ENCODE peak calls at places on chromosomes 11 and 22, in eight cellular contexts. One of them, this sample, is unnamed.

GRCh38 chr11:655036-655726 is 18.1 kb downstream of the DRD4 start:
- DNase-seq in A549: peak
- DNase-seq in prostate gland: no peak
- DNase-seq in GM12878: no peak
- DNase-seq in NB4: no peak
- DNase-seq in ovary: no peak
- DNase-seq in testis: no peak
- DNase-seq in IMR-90: no peak
- DNase-seq in this sample: no peak

GRCh38 chr11:108727665-108728064 is 62.8 kb downstream of the DDX10 start:
- DNase-seq in NB4: no peak
- DNase-seq in testis: no peak
- DNase-seq in prostate gland: no peak
- DNase-seq in GM12878: no peak
- DNase-seq in ovary: no peak
- DNase-seq in IMR-90: no peak
- DNase-seq in A549: no peak
- DNase-seq in this sample: no peak

GRCh38 chr22:17489101-17489500 is 74.2 kb upstream of the SLC25A18 start:
- DNase-seq in GM12878: no peak
- DNase-seq in ovary: no peak
- DNase-seq in A549: no peak
- DNase-seq in NB4: peak
- DNase-seq in testis: no peak
- DNase-seq in IMR-90: no peak
- DNase-seq in prostate gland: no peak
- DNase-seq in this sample: no peak

GRCh38 chr11:94507485-94507884 is 4.8 kb upstream of the C11orf97 start:
- DNase-seq in NB4: peak
- DNase-seq in ovary: no peak
- DNase-seq in IMR-90: no peak
- DNase-seq in testis: no peak
- DNase-seq in A549: no peak
- DNase-seq in prostate gland: no peak
- DNase-seq in GM12878: no peak
- DNase-seq in this sample: no peak

GRCh38 chr11:104830508-104830907 is 67.8 kb downstream of the CASP12 start:
- DNase-seq in A549: no peak
- DNase-seq in testis: no peak
- DNase-seq in IMR-90: no peak
- DNase-seq in prostate gland: no peak
- DNase-seq in NB4: no peak
- DNase-seq in GM12878: no peak
- DNase-seq in ovary: no peak
- DNase-seq in this sample: no peak

GRCh38 chr11:29333993-29334780 is 682.6 kb downstream of the KCNA4 start:
- DNase-seq in GM12878: peak
- DNase-seq in A549: peak
- DNase-seq in NB4: peak
- DNase-seq in ovary: no peak
- DNase-seq in prostate gland: no peak
- DNase-seq in IMR-90: peak
- DNase-seq in testis: no peak
- DNase-seq in this sample: no peak

GRCh38 chr11:131808466-131808865 is 438.1 kb downstream of the NTM start:
- DNase-seq in NB4: no peak
- DNase-seq in ovary: no peak
- DNase-seq in prostate gland: no peak
- DNase-seq in IMR-90: no peak
- DNase-seq in testis: no peak
- DNase-seq in A549: no peak
- DNase-seq in GM12878: no peak
- DNase-seq in this sample: no peak

GRCh38 chr11:85810871-85811611 is at the start of gene SYTL2:
- DNase-seq in GM12878: no peak
- DNase-seq in NB4: peak
- DNase-seq in testis: peak
- DNase-seq in IMR-90: peak
- DNase-seq in ovary: peak
- DNase-seq in A549: peak
- DNase-seq in prostate gland: peak
- DNase-seq in this sample: peak

GRCh38 chr11:111303476-111303875 is 5.1 kb downstream of the POU2AF3 start:
- DNase-seq in IMR-90: no peak
- DNase-seq in NB4: no peak
- DNase-seq in GM12878: no peak
- DNase-seq in prostate gland: peak
- DNase-seq in A549: peak
- DNase-seq in testis: no peak
- DNase-seq in ovary: no peak
- DNase-seq in this sample: no peak

GRCh38 chr11:20963596-20963995 is 294.2 kb downstream of the NELL1 start:
- DNase-seq in A549: no peak
- DNase-seq in ovary: no peak
- DNase-seq in GM12878: no peak
- DNase-seq in NB4: no peak
- DNase-seq in prostate gland: no peak
- DNase-seq in IMR-90: no peak
- DNase-seq in testis: no peak
- DNase-seq in this sample: no peak

GRCh38 chr11:46294365-46295309 is 17.2 kb downstream of the CREB3L1 start:
- DNase-seq in IMR-90: peak
- DNase-seq in ovary: peak
- DNase-seq in GM12878: no peak
- DNase-seq in testis: peak
- DNase-seq in NB4: no peak
- DNase-seq in A549: no peak
- DNase-seq in prostate gland: no peak
- DNase-seq in this sample: peak

GRCh38 chr11:79762271-79762935 is 321.6 kb upstream of the TENM4 start:
- DNase-seq in prostate gland: no peak
- DNase-seq in ovary: no peak
- DNase-seq in GM12878: no peak
- DNase-seq in A549: peak
- DNase-seq in IMR-90: peak
- DNase-seq in testis: peak
- DNase-seq in NB4: peak
- DNase-seq in this sample: no peak

GRCh38 chr22:48177591-48177990 is 1415.1 kb downstream of the TBC1D22A start:
- DNase-seq in IMR-90: no peak
- DNase-seq in ovary: no peak
- DNase-seq in NB4: no peak
- DNase-seq in testis: no peak
- DNase-seq in GM12878: no peak
- DNase-seq in prostate gland: no peak
- DNase-seq in A549: no peak
- DNase-seq in this sample: no peak

GRCh38 chr22:46793497-46793896 is 31.0 kb downstream of the TBC1D22A start:
- DNase-seq in A549: no peak
- DNase-seq in IMR-90: no peak
- DNase-seq in ovary: no peak
- DNase-seq in GM12878: no peak
- DNase-seq in testis: no peak
- DNase-seq in prostate gland: no peak
- DNase-seq in NB4: no peak
- DNase-seq in this sample: no peak

GRCh38 chr22:46791201-46791731 is 28.8 kb downstream of the TBC1D22A start:
- DNase-seq in A549: no peak
- DNase-seq in ovary: no peak
- DNase-seq in IMR-90: peak
- DNase-seq in NB4: peak
- DNase-seq in prostate gland: no peak
- DNase-seq in testis: no peak
- DNase-seq in GM12878: no peak
- DNase-seq in this sample: no peak

GRCh38 chr22:46792841-46793261 is 30.4 kb downstream of the TBC1D22A start:
- DNase-seq in A549: no peak
- DNase-seq in ovary: no peak
- DNase-seq in IMR-90: no peak
- DNase-seq in testis: no peak
- DNase-seq in prostate gland: no peak
- DNase-seq in GM12878: no peak
- DNase-seq in NB4: no peak
- DNase-seq in this sample: no peak

GRCh38 chr22:46794067-46794466 is 31.6 kb downstream of the TBC1D22A start:
- DNase-seq in NB4: no peak
- DNase-seq in ovary: no peak
- DNase-seq in A549: no peak
- DNase-seq in testis: no peak
- DNase-seq in GM12878: no peak
- DNase-seq in IMR-90: no peak
- DNase-seq in prostate gland: no peak
- DNase-seq in this sample: no peak

DNA sequence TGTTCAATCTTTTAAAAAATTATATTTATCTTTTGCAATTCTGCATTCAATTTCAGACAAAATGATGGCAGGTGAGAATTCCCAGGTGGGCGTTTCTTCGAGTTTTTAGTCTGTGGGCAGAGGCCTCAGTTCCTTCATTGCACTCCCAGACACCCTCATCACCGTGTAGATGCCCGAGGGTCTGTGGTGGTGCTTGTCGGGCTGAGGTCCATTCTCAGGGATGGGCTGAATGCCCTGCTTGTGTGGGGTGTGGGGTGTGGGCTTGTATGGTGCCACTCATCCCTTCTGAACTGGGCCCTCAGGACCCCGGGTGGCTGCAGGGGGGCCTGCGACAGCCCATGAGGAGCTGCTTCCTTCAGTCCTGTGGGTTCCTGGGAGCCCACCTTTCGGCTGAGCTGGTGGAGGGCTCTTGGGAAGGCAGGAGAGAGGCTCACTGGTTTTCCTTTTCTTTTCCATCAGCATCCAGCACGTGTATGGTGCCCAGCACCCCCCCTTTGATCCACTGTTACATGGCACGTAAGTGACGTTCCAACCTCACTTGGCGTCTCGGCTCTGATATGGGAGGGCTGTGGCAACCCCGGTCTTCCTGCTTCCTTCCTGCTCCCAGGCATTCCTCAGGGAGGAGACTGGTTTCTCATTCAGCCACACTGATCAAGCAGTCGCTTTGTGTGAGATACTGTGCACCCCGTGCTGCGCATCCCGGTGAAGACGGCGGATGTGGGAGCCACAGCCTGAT is 29.8 kb downstream of the TBC1D22A start:
- DNase-seq in prostate gland: no peak
- DNase-seq in NB4: no peak
- DNase-seq in ovary: no peak
- DNase-seq in A549: no peak
- DNase-seq in GM12878: no peak
- DNase-seq in IMR-90: no peak
- DNase-seq in testis: no peak
- DNase-seq in this sample: no peak
- TF ChIP-seq POLR2A in prostate gland: no peak
- TF ChIP-seq POLR2A in NB4: no peak
- TF ChIP-seq POLR2A in ovary: no peak
- TF ChIP-seq POLR2A in A549: no peak
- TF ChIP-seq POLR2A in GM12878: no peak
- TF ChIP-seq POLR2A in IMR-90: no peak
- TF ChIP-seq POLR2A in testis: no peak
- TF ChIP-seq POLR2A in this sample: no peak

DNA sequence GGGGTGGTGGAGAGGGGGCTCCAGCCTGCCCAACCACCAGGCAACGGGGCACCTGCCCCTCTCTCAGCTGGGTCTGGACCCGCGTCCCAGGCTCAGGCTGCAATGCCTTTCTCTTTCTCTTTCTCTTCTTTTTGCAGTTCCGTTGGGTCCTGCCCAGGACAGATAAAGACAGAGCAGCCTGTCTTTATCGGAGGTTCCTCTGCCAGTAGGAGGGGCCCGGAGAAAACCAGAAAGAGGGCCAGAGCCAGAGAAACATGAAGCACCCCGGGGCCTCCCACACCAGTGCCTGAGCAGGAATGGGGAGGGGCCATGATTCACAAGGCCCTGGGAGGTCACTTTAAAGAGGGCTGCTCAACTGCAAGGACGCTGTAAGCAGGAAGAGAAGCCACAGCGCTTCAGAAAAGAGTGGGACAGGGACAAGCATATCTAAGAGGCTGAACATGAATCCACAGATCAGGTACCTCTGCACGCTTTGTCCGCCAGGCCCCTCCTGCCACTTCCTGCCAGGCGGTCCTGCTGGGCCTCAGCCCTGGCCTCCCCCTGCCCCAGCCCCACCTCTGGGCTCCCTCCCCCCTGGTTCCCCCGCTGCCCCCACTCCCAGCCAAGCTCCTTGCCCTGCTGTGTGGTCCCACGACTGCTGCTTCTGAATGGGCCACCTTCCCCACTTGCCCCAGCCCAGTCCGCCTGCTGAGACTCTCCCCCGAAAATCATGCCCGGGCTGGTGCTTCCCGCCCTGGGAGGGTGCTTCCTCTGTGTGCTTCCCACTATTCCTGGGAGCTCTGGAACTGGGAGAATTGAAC is at the start of gene APOBEC3C:
- DNase-seq in NB4: peak
- DNase-seq in GM12878: peak
- DNase-seq in testis: peak
- DNase-seq in prostate gland: peak
- DNase-seq in A549: peak
- DNase-seq in IMR-90: peak
- DNase-seq in ovary: peak
- DNase-seq in this sample: peak
- TF ChIP-seq POLR2A in NB4: peak
- TF ChIP-seq POLR2A in GM12878: peak
- TF ChIP-seq POLR2A in testis: peak
- TF ChIP-seq POLR2A in prostate gland: peak
- TF ChIP-seq POLR2A in A549: peak
- TF ChIP-seq POLR2A in IMR-90: peak
- TF ChIP-seq POLR2A in ovary: peak
- TF ChIP-seq POLR2A in this sample: peak

GRCh38 chr11:119377112-119377901 is 4.2 kb downstream of the USP2 start:
- DNase-seq in prostate gland: no peak
- DNase-seq in NB4: no peak
- DNase-seq in GM12878: no peak
- DNase-seq in testis: no peak
- DNase-seq in IMR-90: no peak
- DNase-seq in ovary: no peak
- DNase-seq in A549: no peak
- DNase-seq in this sample: no peak
- TF ChIP-seq POLR2A in prostate gland: no peak
- TF ChIP-seq POLR2A in NB4: no peak
- TF ChIP-seq POLR2A in GM12878: no peak
- TF ChIP-seq POLR2A in testis: no peak
- TF ChIP-seq POLR2A in IMR-90: no peak
- TF ChIP-seq POLR2A in ovary: no peak
- TF ChIP-seq POLR2A in A549: no peak
- TF ChIP-seq POLR2A in this sample: no peak

DNA sequence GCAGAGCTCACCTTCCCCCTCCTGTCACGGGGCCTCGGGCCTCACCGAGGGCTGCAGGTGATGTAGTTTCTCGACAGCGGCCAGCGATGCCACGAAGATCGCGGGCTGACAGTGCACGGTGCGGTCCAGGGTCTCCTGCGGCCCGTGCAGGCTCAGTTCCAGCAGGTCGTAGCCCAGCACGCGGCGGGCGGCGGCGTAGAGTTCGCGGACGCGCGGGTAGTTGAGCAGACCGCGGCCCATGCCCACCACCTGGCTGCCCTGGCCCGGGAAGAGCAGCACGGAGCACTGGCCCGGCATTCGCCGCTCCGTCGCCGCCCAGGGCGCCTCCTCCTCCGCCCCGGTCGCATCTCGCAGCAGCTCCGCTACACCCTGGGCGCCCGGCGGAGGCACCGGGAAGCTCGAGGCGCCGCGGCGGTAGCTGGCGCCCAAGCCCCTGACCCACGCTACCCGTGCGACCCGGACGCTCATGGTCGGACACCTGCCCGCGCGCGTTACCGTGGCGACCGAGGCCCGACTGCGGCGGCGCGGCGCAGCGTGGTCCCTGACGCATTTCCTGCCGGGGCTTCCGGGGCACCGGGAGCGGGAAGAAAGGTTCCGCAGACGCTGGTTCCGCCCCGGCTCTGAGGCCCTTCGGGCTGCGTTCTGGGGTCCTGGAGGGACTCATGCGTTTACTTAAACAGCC is at the start of gene MCAT:
- DNase-seq in A549: peak
- DNase-seq in ovary: peak
- DNase-seq in GM12878: peak
- DNase-seq in testis: peak
- DNase-seq in prostate gland: peak
- DNase-seq in IMR-90: peak
- DNase-seq in NB4: peak
- DNase-seq in this sample: peak
- TF ChIP-seq POLR2A in A549: peak
- TF ChIP-seq POLR2A in ovary: peak
- TF ChIP-seq POLR2A in GM12878: peak
- TF ChIP-seq POLR2A in testis: no peak
- TF ChIP-seq POLR2A in prostate gland: peak
- TF ChIP-seq POLR2A in IMR-90: peak
- TF ChIP-seq POLR2A in NB4: peak
- TF ChIP-seq POLR2A in this sample: peak

This sample was measured in H54.